ENCODE peak calls at places on chromosome 5, in six cellular contexts. Z, E, T, K, F and U are unnamed samples.
A peak's percentile ranks its signal among the peaks of the same experiment; 100 is the strongest.

GRCh38 chr5:37869221-37869620 is 29.4 kb upstream of the GDNF start:
- DNase-seq in T (no peak), K (no peak), Z (no peak), F (no peak), E (peak; percentile 38), U (no peak)

GRCh38 chr5:120817044-120817985 is 353.2 kb downstream of the PRR16 start:
- DNase-seq in Z (no peak), T (peak; percentile 53), K (peak; percentile 50), F (peak; percentile 42), E (peak; percentile 31), U (peak; percentile 35)

GRCh38 chr5:51024263-51024662 is 357.8 kb downstream of the PARP8 start:
- DNase-seq in T (no peak), E (no peak), Z (no peak), F (no peak), K (no peak), U (no peak)

GRCh38 chr5:144177548-144177947 is 6.9 kb downstream of the KCTD16 start:
- DNase-seq in T (no peak), Z (no peak), K (no peak), E (peak; percentile 49), F (no peak), U (no peak)

GRCh38 chr5:177132504-177133118 is 962 bp upstream of the NSD1 start:
- DNase-seq in Z (peak; percentile 66), E (no peak), K (peak; percentile 79), T (peak; percentile 91), F (peak; percentile 46), U (peak; percentile 48)

GRCh38 chr5:151132959-151133358 is 24.6 kb downstream of the ANXA6 start:
- DNase-seq in Z (no peak), F (no peak), E (no peak), T (no peak), K (no peak), U (no peak)

GRCh38 chr5:40171971-40172370 is 507.7 kb upstream of the PTGER4 start:
- DNase-seq in K (no peak), Z (no peak), E (peak; percentile 81), F (peak; percentile 38), T (no peak), U (peak; percentile 32)

GRCh38 chr5:112616812-112617547 is 120.7 kb upstream of the APC start:
- DNase-seq in Z (no peak), E (no peak), F (no peak), K (no peak), T (no peak), U (no peak)

GRCh38 chr5:139565411-139566305 is 4.5 kb downstream of the UBE2D2 start:
- DNase-seq in T (no peak), E (peak; percentile 34), K (no peak), F (no peak), Z (no peak), U (peak; percentile 69)

GRCh38 chr5:14954620-14955343 is 83.2 kb upstream of the ANKH start:
- DNase-seq in Z (no peak), T (no peak), F (no peak), K (no peak), E (no peak), U (peak; percentile 51)

GRCh38 chr5:136208946-136209345 is 16.0 kb upstream of the SMIM32 start:
- DNase-seq in T (no peak), Z (no peak), E (no peak), K (no peak), F (no peak), U (no peak)

GRCh38 chr5:124697912-124698690 is 48.3 kb downstream of the ZNF608 start:
- DNase-seq in E (peak; percentile 32), Z (peak; percentile 47), F (no peak), K (no peak), T (no peak), U (peak; percentile 87)

GRCh38 chr5:54165687-54166086 is 144.7 kb downstream of the ARL15 start:
- DNase-seq in K (no peak), Z (no peak), F (no peak), T (no peak), E (no peak), U (no peak)

GRCh38 chr5:177070536-177071191 is 16.1 kb upstream of the FGFR4 start:
- DNase-seq in E (no peak), K (no peak), T (no peak), Z (no peak), F (no peak), U (no peak)

GRCh38 chr5:177006265-177006972 is at the start of gene UIMC1:
- DNase-seq in K (peak; percentile 96), E (peak; percentile 88), F (peak; percentile 96), Z (peak; percentile 97), T (peak; percentile 99), U (peak; percentile 91)

GRCh38 chr5:81450940-81451339 is 57.0 kb upstream of the ACOT12 start:
- DNase-seq in T (no peak), E (peak; percentile 16), F (peak; percentile 51), Z (no peak), K (no peak), U (no peak)

GRCh38 chr5:177369050-177369912 is 11.6 kb downstream of the RGS14 start:
- DNase-seq in T (peak; percentile 69), Z (no peak), F (peak; percentile 30), E (no peak), K (no peak), U (peak; percentile 49)

GRCh38 chr5:52988335-52989024 is 672 bp upstream of the ITGA2 start:
- DNase-seq in K (no peak), Z (no peak), E (no peak), T (no peak), F (no peak), U (no peak)

DNA sequence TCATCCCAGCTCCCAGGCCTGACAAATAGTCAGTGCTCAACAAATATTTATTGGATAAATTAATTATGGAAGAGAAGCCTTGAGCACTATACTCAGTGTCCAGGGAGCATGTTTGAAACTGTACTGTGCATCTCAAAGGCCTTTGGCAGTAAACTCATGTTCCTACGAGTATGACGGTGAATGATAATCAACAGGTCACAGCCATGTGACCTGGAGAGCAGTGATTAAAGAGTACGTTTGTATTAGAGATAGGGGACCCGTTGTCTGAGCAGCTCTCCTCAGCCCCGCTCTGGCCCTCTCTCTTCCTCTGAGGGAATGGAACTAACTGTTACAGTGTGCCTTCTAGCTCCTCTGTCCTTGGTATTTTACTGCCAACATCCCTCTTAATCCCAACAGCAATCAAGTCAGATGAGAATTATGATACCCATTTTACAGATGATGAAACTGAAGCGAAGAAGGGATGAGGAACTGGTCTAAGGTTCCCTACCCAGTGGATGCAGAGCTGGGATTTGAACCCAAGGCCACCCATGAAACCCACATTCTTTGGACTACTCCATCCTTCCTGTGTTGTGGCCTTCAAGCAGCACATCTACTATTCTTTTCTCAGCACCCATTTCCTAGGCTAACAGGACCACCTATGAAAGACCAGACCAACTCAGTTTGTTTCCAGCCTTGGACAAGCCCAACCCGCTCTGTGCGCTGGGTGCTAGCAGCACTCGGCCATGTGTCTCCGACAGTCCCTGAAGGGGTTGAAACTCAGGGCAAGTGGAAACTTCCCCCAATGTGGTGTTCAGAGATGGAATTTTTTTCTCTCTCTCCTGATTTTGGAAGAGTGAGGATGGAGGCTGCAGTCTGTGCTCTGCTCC is 34.9 kb downstream of the SPRY4 start:
- DNase-seq in F (no peak), E (no peak), T (no peak), Z (no peak), K (no peak), U (no peak)
- H2AK5ac ChIP-seq in F (no peak overlapping the region), E (no peak overlapping the region), T (no peak overlapping the region), Z (no peak overlapping the region), K (no peak overlapping the region), U (no peak overlapping the region)

DNA sequence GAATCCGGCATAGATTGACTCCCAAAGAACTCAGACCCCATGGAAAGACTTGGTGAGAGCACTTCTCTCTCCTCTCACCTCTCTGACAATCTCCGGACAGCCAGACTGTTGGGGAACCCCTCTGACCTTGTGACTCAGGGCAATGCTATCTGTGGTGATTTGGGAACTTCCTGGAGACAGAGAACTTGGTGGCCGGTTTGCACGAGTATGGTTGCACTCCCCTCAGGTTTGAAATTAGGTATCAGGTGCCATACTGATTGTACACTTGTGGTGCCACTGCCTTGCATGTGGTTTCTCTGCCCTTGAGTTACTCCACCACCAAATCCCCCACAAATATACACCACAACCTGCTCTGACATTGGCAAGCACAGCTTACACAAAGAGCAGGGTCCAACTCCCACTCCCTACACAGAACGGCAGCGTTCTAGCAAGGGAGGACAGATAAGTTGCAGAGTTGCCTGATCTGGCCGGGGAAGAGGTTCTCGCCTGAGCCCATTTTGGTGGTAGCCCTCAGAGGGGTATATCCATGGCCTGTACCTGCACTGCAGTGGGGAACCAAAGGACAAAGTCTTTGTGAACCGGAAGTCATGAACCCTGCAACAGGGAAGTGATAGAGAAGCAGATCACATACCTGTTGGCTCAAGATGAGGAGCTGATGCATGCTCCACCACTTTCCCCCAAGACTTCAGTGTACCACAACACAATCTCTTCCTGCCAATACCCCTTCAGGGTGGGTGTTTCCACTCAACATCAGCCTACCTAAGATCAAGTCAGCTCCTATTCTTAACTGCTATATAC is 255.1 kb downstream of the MCTP1 start:
- DNase-seq in K (no peak), T (no peak), F (no peak), E (no peak), Z (no peak), U (no peak)
- H3K14ac ChIP-seq in K (no peak overlapping the region), T (no peak overlapping the region), F (no peak overlapping the region), E (no peak overlapping the region), Z (no peak overlapping the region), U (no peak overlapping the region)

DNA sequence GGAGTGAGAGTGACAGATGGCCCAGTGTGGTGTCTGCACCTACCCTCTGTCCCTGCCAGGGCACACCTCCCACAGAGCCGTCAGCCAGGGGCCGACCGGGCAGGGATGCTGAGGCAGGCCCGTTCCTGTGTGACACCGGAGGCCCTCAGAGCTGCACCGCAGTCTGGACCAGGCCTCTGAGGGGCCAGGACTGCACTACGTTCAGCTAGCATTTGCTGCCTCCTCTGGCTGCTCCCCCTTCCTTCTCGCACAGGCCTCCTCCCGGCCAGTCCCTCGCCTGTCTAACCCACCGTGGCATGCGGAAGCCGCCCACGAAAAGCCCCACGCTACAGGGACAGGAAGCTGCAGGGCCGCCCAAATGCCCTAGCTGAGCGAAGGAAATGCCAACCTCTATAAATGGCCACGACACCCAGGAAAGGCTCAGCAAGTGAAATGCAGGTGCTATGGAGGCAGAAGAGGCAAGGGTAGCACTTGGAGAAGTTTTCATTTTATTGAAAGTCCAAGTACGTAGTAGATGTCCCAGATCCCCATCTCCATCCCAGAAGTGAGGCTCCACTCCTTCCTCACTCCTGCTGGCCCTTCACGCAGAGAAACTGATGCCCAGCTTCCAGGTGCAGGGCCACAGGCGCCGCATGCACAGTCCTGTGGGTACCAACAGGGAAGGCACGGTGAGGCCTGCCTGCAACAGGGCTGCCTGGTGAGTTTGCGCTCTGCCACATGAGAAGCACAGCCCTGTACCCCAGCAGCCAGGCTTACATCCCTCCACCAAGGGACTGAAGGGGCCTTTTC is 38.7 kb downstream of the MAPK9 start:
- DNase-seq in K (no peak), T (no peak), Z (no peak), F (no peak), E (no peak), U (no peak)
- H3K9me3 ChIP-seq in K (peaks cover 66% of the 10 kb centered on the region), T (peaks cover 63% of the 10 kb centered on the region), Z (peaks cover 68% of the 10 kb centered on the region), F (peaks cover 47% of the 10 kb centered on the region), E (peaks cover 75% of the 10 kb centered on the region), U (peaks cover 99% of the 10 kb centered on the region)

GRCh38 chr5:167900521-167900920 is 390.9 kb upstream of the WWC1 start:
- DNase-seq in T (peak; percentile 28), F (no peak), K (no peak), E (no peak), Z (no peak), U (no peak)

GRCh38 chr5:167903243-167903642 is 388.2 kb upstream of the WWC1 start:
- DNase-seq in E (no peak), Z (no peak), T (no peak), F (no peak), K (no peak), U (no peak)

GRCh38 chr5:167898361-167899042 is 392.9 kb upstream of the WWC1 start:
- DNase-seq in K (no peak), F (no peak), E (no peak), Z (no peak), T (peak; percentile 40), U (no peak)

GRCh38 chr5:167899490-167899889 is 392.0 kb upstream of the WWC1 start:
- DNase-seq in K (no peak), E (peak; percentile 17), F (no peak), Z (no peak), T (no peak), U (peak; percentile 28)

GRCh38 chr5:167902298-167902697 is 389.1 kb upstream of the WWC1 start:
- DNase-seq in Z (no peak), T (no peak), K (no peak), E (no peak), F (no peak), U (no peak)
- H2AK5ac ChIP-seq in Z (no peak overlapping the region), T (no peak overlapping the region), K (no peak overlapping the region), E (no peak overlapping the region), F (no peak overlapping the region), U (no peak overlapping the region)